ENCODE peak calls at places on chromosome 5, in five cellular contexts. Z is WTC11, A is GM12878, J is K562, E is HepG2. B is an unnamed sample.

GRCh38 chr5:132263548-132264261 is 6.2 kb downstream of the PDLIM4 start:
- DNase-seq in A (no peak), E (no peak), J (peak), Z (no peak), B (peak)

GRCh38 chr5:77355074-77355473 is 137.0 kb downstream of the WDR41 start:
- DNase-seq in J (no peak), E (no peak), Z (no peak), A (no peak), B (no peak)

GRCh38 chr5:157431544-157432200 is 28.3 kb upstream of the NIPAL4 start:
- DNase-seq in A (peak), J (no peak), Z (no peak), E (peak), B (peak)

GRCh38 chr5:24188196-24188595 is 456.6 kb downstream of the CDH10 start:
- DNase-seq in J (no peak), E (no peak), A (no peak), Z (no peak), B (no peak)

GRCh38 chr5:14901462-14902051 is 30.0 kb upstream of the ANKH start:
- DNase-seq in Z (no peak), E (no peak), A (no peak), J (peak), B (no peak)

GRCh38 chr5:126513703-126514102 is 81.3 kb downstream of the ALDH7A1 start:
- DNase-seq in E (no peak), A (no peak), Z (no peak), J (no peak), B (no peak)

GRCh38 chr5:137075163-137075970 is 423.8 kb downstream of the SPOCK1 start:
- DNase-seq in A (no peak), E (peak), J (peak), Z (peak), B (peak)

GRCh38 chr5:5616247-5616895 is 193.9 kb downstream of the ICE1 start:
- DNase-seq in A (no peak), J (no peak), E (no peak), Z (no peak), B (no peak)

GRCh38 chr5:159223469-159223868 is 14.1 kb upstream of the RNF145 start:
- DNase-seq in J (no peak), Z (no peak), E (no peak), A (no peak), B (no peak)

GRCh38 chr5:109681763-109682162 is 8.0 kb upstream of the MAN2A1 start:
- DNase-seq in J (no peak), A (no peak), Z (no peak), E (no peak), B (no peak)

GRCh38 chr5:107431536-107431935 is 239.2 kb downstream of the EFNA5 start:
- DNase-seq in Z (no peak), E (no peak), J (no peak), A (no peak), B (no peak)

GRCh38 chr5:36492998-36493655 is 113.3 kb upstream of the SLC1A3 start:
- DNase-seq in J (no peak), A (no peak), E (no peak), Z (no peak), B (no peak)

GRCh38 chr5:141121985-141122384 is 367 bp downstream of the PCDHB4 start:
- DNase-seq in J (no peak), E (no peak), A (no peak), Z (no peak), B (no peak)

GRCh38 chr5:173456751-173457171 is 128.5 kb upstream of the STC2 start:
- DNase-seq in A (no peak), E (no peak), J (no peak), Z (no peak), B (no peak)

GRCh38 chr5:17077447-17078233 is 139.8 kb upstream of the BASP1 start:
- DNase-seq in E (no peak), Z (no peak), A (no peak), J (no peak), B (no peak)

GRCh38 chr5:17081142-17081541 is 136.3 kb upstream of the BASP1 start:
- DNase-seq in E (no peak), J (no peak), A (no peak), Z (no peak), B (no peak)

GRCh38 chr5:17080361-17080760 is 137.1 kb upstream of the BASP1 start:
- DNase-seq in E (no peak), J (no peak), A (no peak), Z (no peak), B (no peak)

GRCh38 chr5:17075196-17075595 is 139.1 kb upstream of the MYO10 start:
- DNase-seq in J (no peak), E (no peak), Z (no peak), A (no peak), B (no peak)

DNA sequence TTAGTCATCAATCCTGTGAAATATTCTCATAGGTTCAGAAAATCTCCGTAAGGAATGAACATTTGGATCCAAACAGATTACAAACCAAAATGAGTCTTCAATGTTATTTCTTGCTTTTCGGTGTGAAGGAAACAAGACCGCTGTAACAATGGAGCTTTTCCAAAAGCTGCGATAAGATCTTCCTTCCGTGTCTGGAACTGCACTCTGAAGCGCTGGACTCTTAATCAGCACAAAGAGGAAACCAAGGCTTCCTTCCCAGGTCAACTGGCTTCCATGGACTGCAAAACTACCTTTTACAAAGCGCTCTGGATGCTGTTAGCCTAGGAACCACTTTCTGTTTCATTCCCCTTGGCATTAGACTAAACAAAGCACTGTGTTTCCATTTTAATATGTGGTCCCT is 137.9 kb upstream of the BASP1 start:
- DNase-seq in A (no peak), J (no peak), E (no peak), Z (no peak), B (no peak)
- TF ChIP-seq ESRRA in A (no peak), J (no peak), E (no peak), Z (no peak), B (no peak)

DNA sequence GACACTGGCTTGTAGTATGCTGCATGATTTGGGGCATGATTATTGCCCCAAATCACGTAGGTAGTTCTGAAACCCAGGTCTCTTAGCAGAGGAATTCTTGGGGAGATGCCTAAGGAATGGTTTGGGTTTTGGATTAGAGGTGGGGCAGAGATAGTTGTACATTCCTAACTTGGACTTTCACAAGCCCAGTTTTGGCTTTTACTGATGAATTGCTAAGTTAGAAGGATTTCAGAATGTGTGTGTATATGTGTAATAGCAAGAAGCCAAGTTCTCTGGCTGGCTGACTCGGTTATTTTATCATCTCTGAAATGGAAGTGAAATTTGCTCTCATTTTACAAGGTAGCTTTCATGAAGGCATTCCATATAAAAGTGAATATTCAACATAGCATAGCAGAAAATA is 23.8 kb upstream of the ZNF131 start:
- DNase-seq in J (no peak), A (no peak), Z (no peak), E (no peak), B (no peak)
- TF ChIP-seq ESRRA in J (no peak), A (no peak), Z (no peak), E (no peak), B (no peak)

DNA sequence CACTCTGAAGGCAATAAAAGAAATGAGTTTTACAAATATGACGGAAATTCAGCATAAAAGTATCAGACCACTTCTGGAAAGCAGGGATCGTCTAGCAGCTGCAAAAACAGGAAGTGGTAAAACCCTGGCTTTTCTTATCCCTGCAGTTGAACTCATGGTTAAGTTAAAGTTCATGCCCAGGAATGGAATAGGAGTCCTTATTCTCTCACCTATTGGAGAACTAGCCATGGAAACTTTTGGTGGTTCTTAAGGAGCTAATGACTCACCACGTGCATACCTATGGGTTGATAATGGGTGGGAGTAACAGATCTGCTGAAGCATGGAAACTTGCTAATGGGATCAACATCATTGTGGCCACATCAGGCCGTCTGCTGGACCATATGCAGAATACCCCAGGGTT is 93.5 kb upstream of the RGMB start:
- DNase-seq in Z (no peak), A (no peak), E (no peak), J (no peak), B (no peak)
- TF ChIP-seq ESRRA in Z (no peak), A (no peak), E (no peak), J (no peak), B (no peak)

GRCh38 chr5:127634007-127634406 is 14.9 kb upstream of the CTXN3 start:
- DNase-seq in A (no peak), Z (no peak), E (no peak), J (no peak), B (no peak)
- TF ChIP-seq ESRRA in A (no peak), Z (no peak), E (no peak), J (no peak), B (no peak)

GRCh38 chr5:169667896-169668674 is 31.0 kb downstream of the DOCK2 start:
- DNase-seq in Z (no peak), A (no peak), J (peak), E (peak), B (peak)
- TF ChIP-seq ESRRA in Z (no peak), A (no peak), J (no peak), E (no peak), B (no peak)

DNA sequence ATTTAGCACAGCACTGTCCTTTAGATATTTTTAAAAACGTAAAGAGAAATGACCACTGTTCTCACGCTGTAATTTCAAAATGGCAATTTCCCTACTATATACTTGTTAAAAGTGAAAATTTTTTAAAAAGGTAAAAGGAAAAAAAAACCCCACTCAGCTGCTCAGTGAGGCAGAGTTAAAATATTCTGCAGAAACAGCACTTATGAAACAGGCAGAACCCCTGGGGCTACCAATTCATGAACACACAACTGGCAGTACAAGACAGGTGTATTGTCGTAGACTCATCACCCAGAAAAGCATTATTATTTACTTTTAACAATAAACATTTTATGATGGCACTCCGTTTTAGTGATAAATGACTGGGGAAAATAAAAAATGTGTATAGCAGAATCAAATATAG is 1.6 kb upstream of the RASGRF2 start:
- DNase-seq in Z (no peak), J (no peak), E (no peak), A (no peak), B (no peak)
- TF ChIP-seq ESRRA in Z (no peak), J (no peak), E (no peak), A (no peak), B (no peak)

DNA sequence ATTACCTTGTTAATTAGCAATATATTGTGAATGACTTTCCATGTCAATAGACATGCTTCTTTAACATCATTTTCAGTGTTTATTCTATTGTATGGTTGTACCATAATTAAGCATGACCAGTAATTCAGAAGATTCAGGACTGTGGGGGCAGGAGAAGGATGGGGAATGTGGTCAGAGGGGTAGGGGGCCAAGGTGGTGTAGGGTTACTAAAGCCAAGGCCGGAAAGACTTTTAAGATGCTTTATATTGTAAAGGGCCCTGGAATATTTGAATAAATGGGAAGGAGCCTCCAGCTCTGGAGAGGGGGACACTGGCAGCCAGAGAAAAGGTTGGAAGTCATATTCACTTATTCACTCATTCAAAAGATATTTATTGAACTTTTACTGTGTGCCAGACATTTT is 115.7 kb downstream of the FGF18 start:
- DNase-seq in E (no peak), Z (no peak), J (no peak), A (no peak), B (no peak)
- TF ChIP-seq ESRRA in E (no peak), Z (no peak), J (no peak), A (no peak), B (no peak)

GRCh38 chr5:179187681-179188575 is 127.8 kb downstream of the ZNF354C start:
- DNase-seq in A (no peak), E (no peak), Z (no peak), J (no peak), B (no peak)
- TF ChIP-seq ESRRA in A (no peak), E (no peak), Z (no peak), J (no peak), B (no peak)

GRCh38 chr5:133381041-133381440 is 231.3 kb downstream of the FSTL4 start:
- DNase-seq in E (no peak), J (no peak), A (no peak), Z (no peak), B (no peak)
- TF ChIP-seq ESRRA in E (no peak), J (no peak), A (no peak), Z (no peak), B (no peak)

GRCh38 chr5:57816108-57816507 is 333.5 kb upstream of the ACTBL2 start:
- DNase-seq in E (no peak), A (no peak), J (no peak), Z (no peak), B (peak)
- TF ChIP-seq ESRRA in E (no peak), A (no peak), J (no peak), Z (no peak), B (no peak)

B was measured in A549.